ENCODE peak calls at places on chromosomes 6 and 20, in five cellular contexts. One of them, this sample, is unnamed.

GRCh38 chr6:106257195-106257594 is 68.4 kb downstream of the ATG5 start:
- DNase-seq in Panc1: no peak
- DNase-seq in spleen: no peak
- DNase-seq in GM23338: no peak
- DNase-seq in endothelial cell of umbilical vein: no peak
- DNase-seq in this sample: no peak

GRCh38 chr6:30194797-30195690 is 18.2 kb downstream of the TRIM26 start:
- DNase-seq in Panc1: no peak
- DNase-seq in spleen: no peak
- DNase-seq in GM23338: no peak
- DNase-seq in endothelial cell of umbilical vein: no peak
- DNase-seq in this sample: no peak

GRCh38 chr20:63594043-63594561 is 20.1 kb upstream of the HELZ2 start:
- DNase-seq in Panc1: no peak
- DNase-seq in spleen: no peak
- DNase-seq in GM23338: no peak
- DNase-seq in endothelial cell of umbilical vein: peak; percentile 33
- DNase-seq in this sample: no peak

GRCh38 chr6:152054441-152054840 is 247.0 kb downstream of the ESR1 start:
- DNase-seq in Panc1: no peak
- DNase-seq in spleen: no peak
- DNase-seq in GM23338: no peak
- DNase-seq in endothelial cell of umbilical vein: no peak
- DNase-seq in this sample: no peak

GRCh38 chr6:106281088-106281487 is 44.5 kb downstream of the ATG5 start:
- DNase-seq in Panc1: no peak
- DNase-seq in spleen: no peak
- DNase-seq in GM23338: no peak
- DNase-seq in endothelial cell of umbilical vein: no peak
- DNase-seq in this sample: no peak

GRCh38 chr20:50057409-50058053 is 55.4 kb downstream of the UBE2V1 start:
- DNase-seq in Panc1: no peak
- DNase-seq in spleen: no peak
- DNase-seq in GM23338: no peak
- DNase-seq in endothelial cell of umbilical vein: no peak
- DNase-seq in this sample: no peak

GRCh38 chr6:40349566-40350192 is 237.5 kb downstream of the LRFN2 start:
- DNase-seq in Panc1: no peak
- DNase-seq in spleen: no peak
- DNase-seq in GM23338: no peak
- DNase-seq in endothelial cell of umbilical vein: no peak
- DNase-seq in this sample: no peak

GRCh38 chr6:111306104-111306888 is 176.7 kb downstream of the REV3L start:
- DNase-seq in Panc1: no peak
- DNase-seq in spleen: no peak
- DNase-seq in GM23338: peak; percentile 64
- DNase-seq in endothelial cell of umbilical vein: no peak
- DNase-seq in this sample: no peak

GRCh38 chr6:151285121-151285520 is 45.4 kb downstream of the AKAP12 start:
- DNase-seq in Panc1: no peak
- DNase-seq in spleen: no peak
- DNase-seq in GM23338: no peak
- DNase-seq in endothelial cell of umbilical vein: peak; percentile 90
- DNase-seq in this sample: no peak

GRCh38 chr6:36616888-36617521 is 22.8 kb downstream of the SRSF3 start:
- DNase-seq in Panc1: no peak
- DNase-seq in spleen: no peak
- DNase-seq in GM23338: no peak
- DNase-seq in endothelial cell of umbilical vein: peak; percentile 67
- DNase-seq in this sample: no peak

GRCh38 chr6:134097114-134097707 is 44.8 kb upstream of the SLC2A12 start:
- DNase-seq in Panc1: peak; percentile 52
- DNase-seq in spleen: no peak
- DNase-seq in GM23338: peak; percentile 90
- DNase-seq in endothelial cell of umbilical vein: peak; percentile 65
- DNase-seq in this sample: peak; percentile 60

GRCh38 chr6:100202417-100203194 is 208.6 kb upstream of the MCHR2 start:
- DNase-seq in Panc1: no peak
- DNase-seq in spleen: no peak
- DNase-seq in GM23338: no peak
- DNase-seq in endothelial cell of umbilical vein: peak; percentile 11
- DNase-seq in this sample: peak; percentile 29

GRCh38 chr6:141848029-141848890 is 284.5 kb upstream of the GJE1 start:
- DNase-seq in Panc1: no peak
- DNase-seq in spleen: no peak
- DNase-seq in GM23338: no peak
- DNase-seq in endothelial cell of umbilical vein: no peak
- DNase-seq in this sample: no peak

GRCh38 chr6:40169878-40170277 is 235.6 kb upstream of the MOCS1 start:
- DNase-seq in Panc1: no peak
- DNase-seq in spleen: no peak
- DNase-seq in GM23338: no peak
- DNase-seq in endothelial cell of umbilical vein: no peak
- DNase-seq in this sample: no peak

GRCh38 chr6:37433657-37434271 is 743 bp downstream of the CMTR1 start:
- DNase-seq in Panc1: no peak
- DNase-seq in spleen: no peak
- DNase-seq in GM23338: peak; percentile 10
- DNase-seq in endothelial cell of umbilical vein: no peak
- DNase-seq in this sample: peak; percentile 23

GRCh38 chr6:170067257-170067656 is 223.6 kb downstream of the DLL1 start:
- DNase-seq in Panc1: no peak
- DNase-seq in spleen: peak; percentile 70
- DNase-seq in GM23338: no peak
- DNase-seq in endothelial cell of umbilical vein: no peak
- DNase-seq in this sample: no peak

GRCh38 chr20:44495257-44495656 is 19.6 kb downstream of the TTPAL start:
- DNase-seq in Panc1: no peak
- DNase-seq in spleen: no peak
- DNase-seq in GM23338: no peak
- DNase-seq in endothelial cell of umbilical vein: no peak
- DNase-seq in this sample: peak; percentile 63

GRCh38 chr20:20410678-20411077 is 42.8 kb downstream of the INSM1 start:
- DNase-seq in Panc1: no peak
- DNase-seq in spleen: no peak
- DNase-seq in GM23338: peak; percentile 76
- DNase-seq in endothelial cell of umbilical vein: peak; percentile 71
- DNase-seq in this sample: no peak

GRCh38 chr6:99612551-99613397 is 6.1 kb downstream of the PRDM13 start:
- DNase-seq in Panc1: no peak
- DNase-seq in spleen: no peak
- DNase-seq in GM23338: peak; percentile 52
- DNase-seq in endothelial cell of umbilical vein: no peak
- DNase-seq in this sample: no peak

GRCh38 chr6:154842828-154843227 is 109.6 kb downstream of the SCAF8 start:
- DNase-seq in Panc1: no peak
- DNase-seq in spleen: no peak
- DNase-seq in GM23338: no peak
- DNase-seq in endothelial cell of umbilical vein: peak; percentile 76
- DNase-seq in this sample: no peak

GRCh38 chr6:21479140-21479539 is 114.4 kb upstream of the SOX4 start:
- DNase-seq in Panc1: no peak
- DNase-seq in spleen: no peak
- DNase-seq in GM23338: no peak
- DNase-seq in endothelial cell of umbilical vein: peak; percentile 84
- DNase-seq in this sample: no peak

GRCh38 chr20:38111366-38112232 is 53.5 kb downstream of the TGM2 start:
- DNase-seq in Panc1: no peak
- DNase-seq in spleen: no peak
- DNase-seq in GM23338: no peak
- DNase-seq in endothelial cell of umbilical vein: no peak
- DNase-seq in this sample: no peak

GRCh38 chr20:6632187-6632586 is 135.3 kb upstream of the BMP2 start:
- DNase-seq in Panc1: no peak
- DNase-seq in spleen: no peak
- DNase-seq in GM23338: no peak
- DNase-seq in endothelial cell of umbilical vein: no peak
- DNase-seq in this sample: no peak

GRCh38 chr6:14108571-14109410 is 8.8 kb upstream of the CD83 start:
- DNase-seq in Panc1: no peak
- DNase-seq in spleen: peak; percentile 85
- DNase-seq in GM23338: no peak
- DNase-seq in endothelial cell of umbilical vein: no peak
- DNase-seq in this sample: peak; percentile 69

GRCh38 chr6:21340563-21340962 is 253.0 kb upstream of the SOX4 start:
- DNase-seq in Panc1: no peak
- DNase-seq in spleen: no peak
- DNase-seq in GM23338: no peak
- DNase-seq in endothelial cell of umbilical vein: peak; percentile 50
- DNase-seq in this sample: no peak

GRCh38 chr20:44273231-44274215 is 26.4 kb downstream of the GDAP1L1 start:
- DNase-seq in Panc1: no peak
- DNase-seq in spleen: no peak
- DNase-seq in GM23338: no peak
- DNase-seq in endothelial cell of umbilical vein: no peak
- DNase-seq in this sample: no peak

GRCh38 chr20:13200767-13201500 is 20.1 kb upstream of the ISM1 start:
- DNase-seq in Panc1: no peak
- DNase-seq in spleen: no peak
- DNase-seq in GM23338: peak; percentile 25
- DNase-seq in endothelial cell of umbilical vein: no peak
- DNase-seq in this sample: no peak

GRCh38 chr6:93940381-93940780 is 521.0 kb upstream of the EPHA7 start:
- DNase-seq in Panc1: no peak
- DNase-seq in spleen: no peak
- DNase-seq in GM23338: no peak
- DNase-seq in endothelial cell of umbilical vein: no peak
- DNase-seq in this sample: no peak
- TF ChIP-seq POLR2AphosphoS5 in Panc1: no peak
- TF ChIP-seq POLR2AphosphoS5 in spleen: no peak
- TF ChIP-seq POLR2AphosphoS5 in GM23338: no peak
- TF ChIP-seq POLR2AphosphoS5 in endothelial cell of umbilical vein: no peak
- TF ChIP-seq POLR2AphosphoS5 in this sample: no peak

GRCh38 chr6:35602133-35602946 is 86.4 kb downstream of the FKBP5 start:
- DNase-seq in Panc1: no peak
- DNase-seq in spleen: peak; percentile 41
- DNase-seq in GM23338: no peak
- DNase-seq in endothelial cell of umbilical vein: peak; percentile 66
- DNase-seq in this sample: peak; percentile 59
- TF ChIP-seq POLR2AphosphoS5 in Panc1: no peak
- TF ChIP-seq POLR2AphosphoS5 in spleen: no peak
- TF ChIP-seq POLR2AphosphoS5 in GM23338: no peak
- TF ChIP-seq POLR2AphosphoS5 in endothelial cell of umbilical vein: no peak
- TF ChIP-seq POLR2AphosphoS5 in this sample: no peak

GRCh38 chr6:136108591-136108990 is 141.5 kb downstream of the MTFR2 start:
- DNase-seq in Panc1: no peak
- DNase-seq in spleen: no peak
- DNase-seq in GM23338: no peak
- DNase-seq in endothelial cell of umbilical vein: peak; percentile 66
- DNase-seq in this sample: no peak

GRCh38 chr6:136104556-136104955 is 145.6 kb downstream of the MTFR2 start:
- DNase-seq in Panc1: no peak
- DNase-seq in spleen: no peak
- DNase-seq in GM23338: no peak
- DNase-seq in endothelial cell of umbilical vein: no peak
- DNase-seq in this sample: no peak

GRCh38 chr6:136103101-136103688 is 146.9 kb downstream of the MTFR2 start:
- DNase-seq in Panc1: no peak
- DNase-seq in spleen: no peak
- DNase-seq in GM23338: peak; percentile 28
- DNase-seq in endothelial cell of umbilical vein: peak; percentile 67
- DNase-seq in this sample: no peak

GRCh38 chr6:136103763-136104311 is 146.3 kb downstream of the MTFR2 start:
- DNase-seq in Panc1: no peak
- DNase-seq in spleen: no peak
- DNase-seq in GM23338: peak; percentile 43
- DNase-seq in endothelial cell of umbilical vein: peak; percentile 62
- DNase-seq in this sample: no peak
- TF ChIP-seq POLR2AphosphoS5 in Panc1: no peak
- TF ChIP-seq POLR2AphosphoS5 in spleen: no peak
- TF ChIP-seq POLR2AphosphoS5 in GM23338: no peak
- TF ChIP-seq POLR2AphosphoS5 in endothelial cell of umbilical vein: no peak
- TF ChIP-seq POLR2AphosphoS5 in this sample: no peak

GRCh38 chr6:11607381-11607780 is 69.8 kb downstream of the TMEM170B start:
- DNase-seq in Panc1: no peak
- DNase-seq in spleen: no peak
- DNase-seq in GM23338: no peak
- DNase-seq in endothelial cell of umbilical vein: peak; percentile 87
- DNase-seq in this sample: no peak

GRCh38 chr6:11604215-11604614 is 66.7 kb downstream of the TMEM170B start:
- DNase-seq in Panc1: no peak
- DNase-seq in spleen: no peak
- DNase-seq in GM23338: no peak
- DNase-seq in endothelial cell of umbilical vein: no peak
- DNase-seq in this sample: no peak

GRCh38 chr6:11604836-11605506 is 67.4 kb downstream of the TMEM170B start:
- DNase-seq in Panc1: no peak
- DNase-seq in spleen: no peak
- DNase-seq in GM23338: no peak
- DNase-seq in endothelial cell of umbilical vein: no peak
- DNase-seq in this sample: no peak

GRCh38 chr6:11605507-11605905 is 68.0 kb downstream of the TMEM170B start:
- DNase-seq in Panc1: no peak
- DNase-seq in spleen: no peak
- DNase-seq in GM23338: no peak
- DNase-seq in endothelial cell of umbilical vein: peak; percentile 50
- DNase-seq in this sample: no peak

GRCh38 chr6:11606287-11606686 is 68.7 kb downstream of the TMEM170B start:
- DNase-seq in Panc1: no peak
- DNase-seq in spleen: no peak
- DNase-seq in GM23338: no peak
- DNase-seq in endothelial cell of umbilical vein: peak; percentile 85
- DNase-seq in this sample: no peak
- TF ChIP-seq POLR2AphosphoS5 in Panc1: no peak
- TF ChIP-seq POLR2AphosphoS5 in spleen: no peak
- TF ChIP-seq POLR2AphosphoS5 in GM23338: no peak
- TF ChIP-seq POLR2AphosphoS5 in endothelial cell of umbilical vein: peak; percentile 44
- TF ChIP-seq POLR2AphosphoS5 in this sample: no peak